ENCODE peak calls at places on chromosomes 4 and X, in four cellular contexts. E is HepG2, J is GM12878, P is K562. W is an unnamed sample.

GRCh38 chr4:26034849-26035248 is 120.8 kb downstream of the SMIM20 start:
- DNase-seq in P (no peak), E (no peak), J (no peak), W (no peak)

GRCh38 chr4:85734446-85734845 is 259.5 kb downstream of the ARHGAP24 start:
- DNase-seq in E (no peak), J (no peak), P (no peak), W (no peak)

GRCh38 chr4:53508446-53508845 is 82.8 kb downstream of the LNX1 start:
- DNase-seq in E (peak), P (no peak), J (no peak), W (no peak)

GRCh38 chr4:110632506-110633357 is 9.9 kb upstream of the PITX2 start:
- DNase-seq in J (no peak), P (no peak), E (no peak), W (no peak)

GRCh38 chr4:166981847-166982246 is 252.4 kb downstream of the SPOCK3 start:
- DNase-seq in E (no peak), P (no peak), J (no peak), W (no peak)

GRCh38 chrX:24405959-24406358 is 45.5 kb downstream of the SUPT20HL1 start:
- DNase-seq in J (no peak), E (no peak), P (no peak), W (no peak)

GRCh38 chrX:37942170-37942569 is 64.2 kb upstream of the SYTL5 start:
- DNase-seq in J (no peak), E (no peak), P (no peak), W (no peak)

GRCh38 chr4:100189820-100190642 is at the start of gene DDIT4L:
- DNase-seq in P (peak), J (no peak), E (no peak), W (peak)

GRCh38 chr4:1871471-1872021 is 353 bp downstream of the NSD2 start:
- DNase-seq in E (no peak), J (no peak), P (no peak), W (peak)

GRCh38 chr4:186297013-186297645 is 31.1 kb downstream of the F11 start:
- DNase-seq in E (peak), P (peak), J (no peak), W (peak)

GRCh38 chr4:531076-531475 is 32.1 kb downstream of the PIGG start:
- DNase-seq in E (no peak), P (no peak), J (no peak), W (no peak)

GRCh38 chr4:532588-533317 is 33.7 kb downstream of the PIGG start:
- DNase-seq in P (peak), J (no peak), E (no peak), W (peak)

GRCh38 chr4:533318-534100 is 34.5 kb downstream of the PIGG start:
- DNase-seq in P (no peak), J (no peak), E (no peak), W (no peak)

GRCh38 chr4:530017-530781 is 31.2 kb downstream of the PIGG start:
- DNase-seq in E (no peak), J (no peak), P (no peak), W (no peak)

DNA sequence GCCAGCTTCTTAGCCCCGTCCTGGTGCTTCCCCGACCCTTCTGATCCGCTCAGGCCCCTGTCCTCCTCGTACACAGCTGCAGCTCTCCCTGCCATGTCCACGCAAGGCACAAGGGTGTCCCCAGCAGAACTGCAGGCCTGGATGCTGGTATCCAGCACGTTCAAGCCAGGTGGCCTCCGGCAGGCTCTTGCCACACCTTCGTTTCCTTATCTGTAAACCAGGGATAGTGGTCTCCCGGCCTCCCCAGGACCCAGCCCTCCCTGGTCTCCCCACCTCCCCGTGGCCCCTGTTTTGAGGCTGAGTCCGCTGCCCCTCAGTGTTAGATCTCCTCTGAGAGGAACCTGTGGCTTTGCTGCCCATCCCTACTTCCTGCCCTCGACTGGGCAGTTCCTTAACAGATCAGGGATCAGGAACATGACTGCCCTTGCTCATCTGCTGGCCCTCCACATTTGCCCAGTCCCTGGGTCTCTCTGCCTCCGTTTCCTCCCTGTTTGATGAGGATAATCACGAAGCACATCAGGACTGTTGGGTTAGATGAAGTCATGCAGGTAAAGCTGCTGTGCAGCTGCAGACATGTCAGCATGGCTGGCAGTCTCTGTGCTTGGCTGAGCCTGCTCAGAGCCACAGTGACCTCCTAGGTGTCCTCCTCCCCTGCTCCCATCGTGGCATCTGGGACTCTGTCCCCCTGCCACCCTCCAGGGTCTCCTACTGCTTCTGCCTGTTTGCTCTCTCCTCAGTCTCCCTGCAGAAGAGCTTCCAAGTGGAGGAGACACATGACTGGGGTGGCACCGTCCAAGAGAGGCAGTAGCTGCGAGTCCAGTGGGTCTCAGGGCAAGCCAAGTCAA is 32.9 kb downstream of the PIGG start:
- DNase-seq in J (no peak), P (no peak), E (no peak), W (no peak)
- TF ChIP-seq FOXK2 in J (no peak), P (no peak), E (no peak), W (no peak)

DNA sequence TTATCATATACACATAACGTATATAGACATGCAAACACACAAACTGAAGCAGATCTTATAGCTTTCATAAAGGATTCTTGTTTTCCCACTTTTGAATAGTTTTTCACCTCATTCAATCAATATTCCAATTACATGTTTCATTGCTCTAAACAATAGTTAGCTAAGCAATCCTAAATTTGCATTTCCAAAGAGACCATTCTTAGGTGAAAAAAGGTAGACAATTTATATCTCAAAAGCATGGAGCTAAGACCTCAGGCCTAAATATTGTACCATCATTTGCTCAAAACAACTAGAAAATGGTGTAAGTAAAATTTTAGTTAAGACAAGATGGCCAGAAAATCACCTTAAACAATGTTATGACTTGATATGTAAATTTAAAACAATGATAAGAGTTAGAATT is 1148.5 kb upstream of the DIAPH2 start:
- DNase-seq in P (no peak), J (no peak), E (no peak), W (no peak)
- TF ChIP-seq FOXK2 in P (no peak), J (no peak), E (no peak), W (no peak)

DNA sequence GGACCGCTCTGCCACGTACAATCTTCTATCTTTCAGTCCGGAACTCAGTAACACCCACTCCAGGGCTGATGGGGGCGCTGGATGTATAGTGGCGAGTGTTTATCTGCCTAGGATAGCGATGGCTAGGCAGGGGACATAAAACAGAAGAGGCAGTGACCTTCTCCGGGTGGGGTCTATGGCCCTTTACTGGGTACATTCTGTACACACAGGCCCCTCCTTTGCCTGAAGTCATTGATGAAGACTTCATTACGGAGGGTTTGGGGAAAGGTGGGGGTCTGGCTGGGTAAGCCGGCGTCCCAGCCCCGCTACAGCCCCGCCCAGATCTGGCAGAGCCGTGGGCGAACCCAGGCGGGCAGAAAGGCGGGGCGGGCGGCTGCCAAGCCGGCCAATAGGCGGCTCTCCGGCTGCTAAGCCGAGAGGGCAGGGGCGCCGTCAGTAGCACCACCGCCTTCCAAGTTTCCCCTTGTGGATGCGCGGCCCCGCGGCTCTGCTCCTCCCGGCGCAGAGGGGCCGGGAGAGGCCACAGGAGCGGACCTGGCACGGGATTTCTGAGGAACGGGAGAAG is at the start of gene CHST7:
- DNase-seq in J (no peak), P (no peak), E (peak), W (peak)
- TF ChIP-seq FOXK2 in J (no peak), P (no peak), E (no peak), W (no peak)

DNA sequence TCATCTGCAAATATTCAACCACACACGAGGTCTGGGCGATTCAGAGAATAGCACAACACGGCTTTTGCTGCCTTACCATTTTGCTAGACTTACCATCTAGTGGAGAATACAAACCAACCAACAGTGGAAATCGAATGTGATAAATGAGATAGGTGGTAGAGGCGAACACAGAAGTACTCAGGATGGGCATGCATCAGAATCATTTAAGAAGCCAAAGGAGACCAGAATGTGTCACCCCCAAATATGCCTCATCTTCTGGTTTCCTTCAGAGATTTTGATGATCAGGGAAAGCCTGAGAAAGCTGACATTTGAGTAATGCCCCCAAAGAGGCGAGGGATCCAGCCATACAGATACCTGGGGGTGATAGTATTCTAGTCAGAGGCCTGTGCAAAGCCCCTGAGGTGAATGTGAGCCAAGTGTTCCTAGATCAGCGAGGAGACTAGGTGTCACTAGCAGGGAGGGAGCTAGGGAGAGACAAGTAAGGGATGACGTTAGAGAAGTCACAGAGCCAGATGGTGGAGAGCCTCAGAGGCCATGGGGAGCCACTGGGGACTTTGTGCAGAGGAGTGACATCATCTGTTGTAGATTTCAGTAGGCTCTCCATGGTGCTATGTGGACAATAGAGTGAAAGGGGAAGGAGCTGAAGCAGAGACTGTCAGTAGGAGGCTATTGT is 1.7 kb downstream of the MTMR1 start:
- DNase-seq in P (peak), J (no peak), E (no peak), W (peak)
- TF ChIP-seq FOXK2 in P (no peak), J (no peak), E (no peak), W (no peak)

DNA sequence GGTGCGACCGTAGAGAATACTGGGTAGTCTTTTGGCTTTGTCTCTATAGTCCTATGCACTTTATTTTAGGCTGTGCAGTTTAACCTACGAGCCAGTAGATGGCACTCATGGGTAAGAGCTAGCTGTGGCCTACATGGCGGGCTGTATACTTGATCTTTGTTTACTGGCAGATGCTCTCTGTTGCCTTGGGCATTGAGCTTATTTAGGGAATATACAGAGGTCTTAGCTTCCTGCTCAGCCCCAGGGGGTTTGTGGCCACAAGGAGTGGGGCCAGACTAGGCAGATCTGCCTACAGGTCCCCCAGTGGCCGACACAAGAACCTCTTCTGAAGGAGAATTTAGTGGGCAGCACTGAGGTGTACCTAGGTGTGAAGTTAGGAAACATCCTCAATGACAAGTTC is 227.6 kb upstream of the HDX start:
- DNase-seq in P (peak), E (peak), J (peak), W (peak)
- TF ChIP-seq FOXK2 in P (no peak), E (no peak), J (no peak), W (no peak)

GRCh38 chr4:48340276-48340904 is 939 bp upstream of the SLAIN2 start:
- DNase-seq in E (no peak), P (peak), J (no peak), W (peak)
- TF ChIP-seq FOXK2 in E (no peak), P (no peak), J (no peak), W (no peak)